ENCODE peak calls at places on chromosomes 3 and 15, in four cellular contexts. E, Z, W and V are unnamed samples.
A peak's percentile ranks its signal among the peaks of the same experiment; 100 is the strongest.

GRCh38 chr3:144085964-144086363 is 114.3 kb downstream of the DIPK2A start:
- DNase-seq in W (no peak), Z (no peak), E (no peak), V (peak; percentile 81)

GRCh38 chr15:23646165-23647000 is 1.3 kb downstream of the MAGEL2 start:
- DNase-seq in E (no peak), Z (no peak), W (no peak), V (no peak)

GRCh38 chr3:81643721-81644120 is 117.7 kb downstream of the GBE1 start:
- DNase-seq in Z (no peak), E (no peak), W (no peak), V (peak; percentile 59)

GRCh38 chr15:50353251-50353998 is 1.6 kb downstream of the GABPB1 start:
- DNase-seq in E (no peak), W (no peak), Z (no peak), V (peak; percentile 90)

GRCh38 chr3:129764090-129764489 is 129.4 kb downstream of the TMCC1 start:
- DNase-seq in E (no peak), W (no peak), Z (no peak), V (no peak)

GRCh38 chr15:59532770-59533379 is 78.7 kb upstream of the GCNT3 start:
- DNase-seq in Z (peak; percentile 12), E (no peak), W (no peak), V (peak; percentile 68)

GRCh38 chr15:73575636-73576247 is 57.4 kb downstream of the NPTN start:
- DNase-seq in E (no peak), W (no peak), Z (peak; percentile 54), V (peak; percentile 66)

GRCh38 chr3:33278106-33278672 is 947 bp downstream of the FBXL2 start:
- DNase-seq in E (no peak), W (no peak), Z (no peak), V (peak; percentile 8)

GRCh38 chr15:65362491-65362890 is 15.3 kb downstream of the IGDCC3 start:
- DNase-seq in Z (no peak), E (no peak), W (no peak), V (no peak)

DNA sequence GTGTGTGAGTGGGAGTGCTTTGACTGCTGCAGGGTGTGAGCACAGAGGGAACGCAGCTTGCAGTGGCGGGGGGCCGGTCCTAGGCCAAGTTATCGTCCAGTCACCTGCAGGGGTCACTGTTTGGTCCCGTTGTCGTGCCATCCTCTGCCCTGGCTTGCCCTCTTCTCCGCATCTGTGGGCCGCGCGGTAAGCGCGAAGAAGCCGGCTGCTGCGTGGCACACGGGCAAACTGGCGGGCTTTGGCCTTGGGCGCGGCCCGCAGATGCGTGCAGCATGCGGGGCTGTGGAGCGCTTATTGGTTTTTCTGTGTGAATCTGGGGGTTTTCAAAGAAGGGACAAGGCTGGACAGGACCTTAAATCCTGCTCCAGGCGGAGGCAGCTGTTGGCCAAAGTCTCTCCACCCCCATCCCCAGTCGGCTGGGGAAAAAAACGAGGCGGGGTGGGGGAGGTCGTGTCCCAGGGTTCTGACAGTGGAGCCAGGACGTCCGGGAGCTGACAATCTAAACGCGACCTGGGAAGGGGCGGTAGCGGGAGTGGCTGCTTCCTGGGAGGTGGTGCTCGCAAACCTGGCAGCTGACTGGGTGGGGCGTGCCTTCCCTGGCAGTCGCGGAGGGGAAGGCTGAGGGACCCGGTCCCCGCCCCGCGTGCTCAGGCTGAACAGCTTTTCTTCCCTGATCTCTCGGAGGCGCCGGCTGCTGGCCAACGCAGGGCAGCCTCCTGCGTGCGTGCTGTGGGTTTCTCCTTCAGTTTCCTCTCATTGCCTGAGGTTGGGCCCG is 39.7 kb upstream of the VEPH1 start:
- DNase-seq in W (no peak), E (peak; percentile 62), Z (peak; percentile 53), V (peak; percentile 78)
- TF ChIP-seq CTCF in W (no peak), E (no peak), Z (no peak), V (peak; percentile 33)

GRCh38 chr3:166917437-166917836 is 462.7 kb downstream of the ZBBX start:
- DNase-seq in E (no peak), Z (no peak), W (no peak), V (no peak)
- H3K4me3 ChIP-seq in E (no peak overlapping the region), Z (no peak overlapping the region), W (no peak overlapping the region), V (no peak overlapping the region)

GRCh38 chr3:29668728-29669127 is 387.9 kb downstream of the RBMS3 start:
- DNase-seq in E (no peak), Z (no peak), W (no peak), V (no peak)
- TF ChIP-seq CTCF in E (no peak), Z (no peak), W (no peak), V (no peak)

DNA sequence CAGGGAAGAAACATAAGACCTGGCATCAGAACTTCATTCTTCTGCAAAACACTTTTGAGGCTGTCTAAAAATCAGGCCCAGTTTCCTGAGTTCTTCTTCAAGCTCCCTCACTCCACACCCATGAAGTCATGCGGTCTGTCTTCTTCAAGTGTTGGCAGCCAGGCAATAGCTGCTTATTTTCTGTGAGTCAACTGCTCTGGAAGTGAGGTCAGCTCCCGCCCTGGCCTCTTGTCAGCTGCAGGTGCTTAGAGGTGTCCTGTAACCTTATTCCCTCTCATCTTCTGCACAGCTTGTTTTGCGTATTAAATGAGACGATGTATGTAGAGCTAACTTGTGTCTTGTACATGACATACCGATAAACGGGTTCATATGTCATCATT is 226.1 kb downstream of the ADAMTS17 start:
- DNase-seq in W (no peak), E (peak; percentile 37), Z (no peak), V (peak; percentile 70)
- H3K4me3 ChIP-seq in W (no peak overlapping the region), E (no peak overlapping the region), Z (no peak overlapping the region), V (no peak overlapping the region)

GRCh38 chr15:81152339-81152738 is 18.3 kb downstream of the CFAP161 start:
- DNase-seq in Z (no peak), W (no peak), E (no peak), V (no peak)
- TF ChIP-seq CTCF in Z (no peak), W (no peak), E (no peak), V (no peak)